ENCODE peak calls at places on chromosomes 1 and 21, in five cellular contexts. One of them, this sample, is unnamed.
A peak's percentile ranks its signal among the peaks of the same experiment; 100 is the strongest.

GRCh38 chr1:89499320-89499719 is 25.3 kb upstream of the LRRC8B start:
- DNase-seq in pancreas: no peak
- DNase-seq in upper lobe of left lung: peak; percentile 75
- DNase-seq in brain microvascular endothelial cell: no peak
- DNase-seq in hepatocyte: no peak
- DNase-seq in this sample: no peak

GRCh38 chr1:13829152-13829769 is 129.3 kb downstream of the PRDM2 start:
- DNase-seq in pancreas: no peak
- DNase-seq in upper lobe of left lung: peak; percentile 51
- DNase-seq in brain microvascular endothelial cell: no peak
- DNase-seq in hepatocyte: no peak
- DNase-seq in this sample: no peak

GRCh38 chr1:217661407-217661806 is 30.3 kb downstream of the SPATA17 start:
- DNase-seq in pancreas: no peak
- DNase-seq in upper lobe of left lung: no peak
- DNase-seq in brain microvascular endothelial cell: no peak
- DNase-seq in hepatocyte: no peak
- DNase-seq in this sample: no peak

GRCh38 chr1:85258536-85259117 is 835 bp downstream of the C1orf52 start:
- DNase-seq in pancreas: no peak
- DNase-seq in upper lobe of left lung: no peak
- DNase-seq in brain microvascular endothelial cell: no peak
- DNase-seq in hepatocyte: no peak
- DNase-seq in this sample: no peak

GRCh38 chr1:149849947-149850360 is 49.4 kb upstream of the BOLA1 start:
- DNase-seq in pancreas: peak; percentile 15
- DNase-seq in upper lobe of left lung: peak; percentile 19
- DNase-seq in brain microvascular endothelial cell: no peak
- DNase-seq in hepatocyte: peak; percentile 7
- DNase-seq in this sample: no peak

GRCh38 chr1:40930174-40930573 is 49.3 kb upstream of the CTPS1 start:
- DNase-seq in pancreas: peak; percentile 53
- DNase-seq in upper lobe of left lung: peak; percentile 23
- DNase-seq in brain microvascular endothelial cell: no peak
- DNase-seq in hepatocyte: no peak
- DNase-seq in this sample: no peak

GRCh38 chr1:41612953-41613352 is 128.5 kb upstream of the EDN2 start:
- DNase-seq in pancreas: no peak
- DNase-seq in upper lobe of left lung: peak; percentile 78
- DNase-seq in brain microvascular endothelial cell: no peak
- DNase-seq in hepatocyte: no peak
- DNase-seq in this sample: no peak

GRCh38 chr1:30450148-30450817 is 273.1 kb downstream of the MATN1 start:
- DNase-seq in pancreas: no peak
- DNase-seq in upper lobe of left lung: no peak
- DNase-seq in brain microvascular endothelial cell: no peak
- DNase-seq in hepatocyte: no peak
- DNase-seq in this sample: no peak

GRCh38 chr1:67755619-67756018 is 70.6 kb downstream of the GADD45A start:
- DNase-seq in pancreas: no peak
- DNase-seq in upper lobe of left lung: no peak
- DNase-seq in brain microvascular endothelial cell: no peak
- DNase-seq in hepatocyte: no peak
- DNase-seq in this sample: no peak

GRCh38 chr1:26537951-26538352 is 8.4 kb downstream of the RPS6KA1 start:
- DNase-seq in pancreas: no peak
- DNase-seq in upper lobe of left lung: peak; percentile 75
- DNase-seq in brain microvascular endothelial cell: peak; percentile 45
- DNase-seq in hepatocyte: peak; percentile 74
- DNase-seq in this sample: no peak

GRCh38 chr1:67691712-67692111 is 6.7 kb downstream of the GADD45A start:
- DNase-seq in pancreas: no peak
- DNase-seq in upper lobe of left lung: no peak
- DNase-seq in brain microvascular endothelial cell: no peak
- DNase-seq in hepatocyte: no peak
- DNase-seq in this sample: no peak

GRCh38 chr1:235093013-235093618 is 35.5 kb downstream of the TOMM20 start:
- DNase-seq in pancreas: no peak
- DNase-seq in upper lobe of left lung: peak; percentile 50
- DNase-seq in brain microvascular endothelial cell: peak; percentile 68
- DNase-seq in hepatocyte: peak; percentile 75
- DNase-seq in this sample: no peak

GRCh38 chr1:3369437-3370076 is 84.9 kb upstream of the ARHGEF16 start:
- DNase-seq in pancreas: no peak
- DNase-seq in upper lobe of left lung: no peak
- DNase-seq in brain microvascular endothelial cell: peak; percentile 89
- DNase-seq in hepatocyte: peak; percentile 77
- DNase-seq in this sample: no peak
- H3K27ac ChIP-seq in pancreas: no peak overlapping the region
- H3K27ac ChIP-seq in upper lobe of left lung: no peak overlapping the region
- H3K27ac ChIP-seq in brain microvascular endothelial cell: no peak overlapping the region
- H3K27ac ChIP-seq in hepatocyte: peak overlapping the region; percentile 34
- H3K27ac ChIP-seq in this sample: no peak overlapping the region

GRCh38 chr21:38811257-38811656 is 5.5 kb downstream of the ETS2 start:
- DNase-seq in pancreas: no peak
- DNase-seq in upper lobe of left lung: no peak
- DNase-seq in brain microvascular endothelial cell: peak; percentile 79
- DNase-seq in hepatocyte: no peak
- DNase-seq in this sample: no peak
- H3K27ac ChIP-seq in pancreas: no peak overlapping the region
- H3K27ac ChIP-seq in upper lobe of left lung: peak overlapping the region; percentile 97
- H3K27ac ChIP-seq in brain microvascular endothelial cell: peak overlapping the region; percentile 52
- H3K27ac ChIP-seq in hepatocyte: peak overlapping the region; percentile 36
- H3K27ac ChIP-seq in this sample: no peak overlapping the region

GRCh38 chr1:22508329-22508728 is 55.0 kb upstream of the EPHA8 start:
- DNase-seq in pancreas: no peak
- DNase-seq in upper lobe of left lung: peak; percentile 60
- DNase-seq in brain microvascular endothelial cell: no peak
- DNase-seq in hepatocyte: no peak
- DNase-seq in this sample: no peak
- H3K27ac ChIP-seq in pancreas: no peak overlapping the region
- H3K27ac ChIP-seq in upper lobe of left lung: no peak overlapping the region
- H3K27ac ChIP-seq in brain microvascular endothelial cell: no peak overlapping the region
- H3K27ac ChIP-seq in hepatocyte: no peak overlapping the region
- H3K27ac ChIP-seq in this sample: no peak overlapping the region

DNA sequence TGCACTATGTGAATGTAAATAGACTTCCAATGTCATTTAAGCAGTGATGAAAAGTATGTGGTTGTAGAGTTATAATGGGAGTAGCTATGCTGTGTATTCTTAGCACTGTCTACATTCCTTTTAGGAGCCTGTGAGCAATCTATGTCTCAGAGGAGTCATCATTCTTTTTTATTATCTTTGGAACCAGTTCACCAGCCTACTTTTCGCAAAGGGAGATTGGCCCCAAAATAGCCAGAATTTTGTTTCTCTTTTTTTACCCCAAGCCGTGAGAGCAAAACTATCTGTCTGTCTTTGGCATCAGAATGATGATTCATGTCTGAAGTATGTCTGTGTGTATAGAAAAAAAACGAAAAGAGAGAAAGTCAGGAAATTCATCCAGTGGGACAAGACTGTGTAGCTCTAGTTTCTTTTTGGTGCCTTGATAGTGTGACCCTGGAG is 44.2 kb downstream of the OSBPL9 start:
- DNase-seq in pancreas: no peak
- DNase-seq in upper lobe of left lung: no peak
- DNase-seq in brain microvascular endothelial cell: peak; percentile 96
- DNase-seq in hepatocyte: peak; percentile 41
- DNase-seq in this sample: no peak
- H3K27ac ChIP-seq in pancreas: no peak overlapping the region
- H3K27ac ChIP-seq in upper lobe of left lung: no peak overlapping the region
- H3K27ac ChIP-seq in brain microvascular endothelial cell: peak overlapping the region; percentile 89
- H3K27ac ChIP-seq in hepatocyte: peak overlapping the region; percentile 59
- H3K27ac ChIP-seq in this sample: no peak overlapping the region

GRCh38 chr1:222543817-222544216 is 4.1 kb downstream of the HHIPL2 start:
- DNase-seq in pancreas: no peak
- DNase-seq in upper lobe of left lung: no peak
- DNase-seq in brain microvascular endothelial cell: no peak
- DNase-seq in hepatocyte: no peak
- DNase-seq in this sample: no peak

GRCh38 chr1:222546091-222546490 is 1.8 kb downstream of the HHIPL2 start:
- DNase-seq in pancreas: no peak
- DNase-seq in upper lobe of left lung: no peak
- DNase-seq in brain microvascular endothelial cell: no peak
- DNase-seq in hepatocyte: no peak
- DNase-seq in this sample: no peak

GRCh38 chr1:222547260-222547614 is 667 bp downstream of the HHIPL2 start:
- DNase-seq in pancreas: no peak
- DNase-seq in upper lobe of left lung: no peak
- DNase-seq in brain microvascular endothelial cell: no peak
- DNase-seq in hepatocyte: no peak
- DNase-seq in this sample: no peak

GRCh38 chr1:222546548-222547259 is 1.2 kb downstream of the HHIPL2 start:
- DNase-seq in pancreas: no peak
- DNase-seq in upper lobe of left lung: no peak
- DNase-seq in brain microvascular endothelial cell: peak; percentile 52
- DNase-seq in hepatocyte: peak; percentile 54
- DNase-seq in this sample: no peak

DNA sequence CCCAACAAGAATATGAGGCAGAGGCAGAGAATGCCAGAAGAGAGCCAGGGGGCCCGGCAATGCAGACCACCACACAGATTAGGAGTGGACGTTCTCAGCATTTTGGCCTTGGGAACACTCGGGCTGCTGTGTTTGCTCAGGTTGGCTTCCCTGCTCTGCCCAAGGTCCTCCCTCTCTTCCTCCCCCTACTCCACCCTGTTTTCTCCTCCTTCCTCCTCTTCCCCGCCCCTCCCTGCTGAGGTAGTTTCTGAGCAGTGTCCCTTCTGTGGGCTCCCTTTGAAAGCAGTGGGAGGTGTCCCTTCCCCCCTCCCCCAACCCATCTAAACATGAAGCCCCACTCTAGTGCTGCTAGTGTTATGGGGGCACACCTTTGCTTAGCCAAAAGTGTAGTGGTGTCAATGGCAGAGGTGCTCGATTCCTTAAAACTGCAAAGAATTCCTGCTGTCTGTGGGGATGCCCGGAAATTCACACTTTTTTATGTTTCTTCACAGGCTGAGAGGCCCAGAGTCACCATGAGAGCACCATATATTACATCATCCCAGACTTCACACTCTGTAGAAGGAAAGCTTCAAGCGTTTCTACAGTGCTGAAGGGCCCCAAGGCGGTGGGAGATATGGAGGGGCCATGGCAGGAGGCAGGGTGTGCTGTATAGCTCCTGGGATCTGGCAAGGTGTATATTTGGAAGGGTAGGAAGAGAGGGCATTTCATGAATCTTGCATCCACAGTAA is at the start of gene HHIPL2:
- DNase-seq in pancreas: no peak
- DNase-seq in upper lobe of left lung: no peak
- DNase-seq in brain microvascular endothelial cell: no peak
- DNase-seq in hepatocyte: no peak
- DNase-seq in this sample: no peak
- H3K27ac ChIP-seq in pancreas: no peak within 1 kb of the TSS
- H3K27ac ChIP-seq in upper lobe of left lung: no peak within 1 kb of the TSS
- H3K27ac ChIP-seq in brain microvascular endothelial cell: no peak within 1 kb of the TSS
- H3K27ac ChIP-seq in hepatocyte: peak within 1 kb of the TSS; percentile 16
- H3K27ac ChIP-seq in this sample: no peak within 1 kb of the TSS

GRCh38 chr1:114756009-114756892 is 1.5 kb downstream of the CSDE1 start:
- DNase-seq in pancreas: no peak
- DNase-seq in upper lobe of left lung: no peak
- DNase-seq in brain microvascular endothelial cell: no peak
- DNase-seq in hepatocyte: no peak
- DNase-seq in this sample: no peak
- H3K27ac ChIP-seq in pancreas: no peak overlapping the region
- H3K27ac ChIP-seq in upper lobe of left lung: peak overlapping the region; percentile 100
- H3K27ac ChIP-seq in brain microvascular endothelial cell: peak overlapping the region; percentile 99
- H3K27ac ChIP-seq in hepatocyte: peak overlapping the region; percentile 99
- H3K27ac ChIP-seq in this sample: peak overlapping the region; percentile 97

GRCh38 chr21:41578083-41578482 is 70.1 kb upstream of the TMPRSS2 start:
- DNase-seq in pancreas: no peak
- DNase-seq in upper lobe of left lung: no peak
- DNase-seq in brain microvascular endothelial cell: no peak
- DNase-seq in hepatocyte: no peak
- DNase-seq in this sample: no peak
- H3K27ac ChIP-seq in pancreas: no peak overlapping the region
- H3K27ac ChIP-seq in upper lobe of left lung: no peak overlapping the region
- H3K27ac ChIP-seq in brain microvascular endothelial cell: no peak overlapping the region
- H3K27ac ChIP-seq in hepatocyte: peak overlapping the region; percentile 97
- H3K27ac ChIP-seq in this sample: no peak overlapping the region

GRCh38 chr1:59690531-59690930 is 124.2 kb upstream of the HOOK1 start:
- DNase-seq in pancreas: no peak
- DNase-seq in upper lobe of left lung: no peak
- DNase-seq in brain microvascular endothelial cell: no peak
- DNase-seq in hepatocyte: no peak
- DNase-seq in this sample: no peak
- H3K27ac ChIP-seq in pancreas: no peak overlapping the region
- H3K27ac ChIP-seq in upper lobe of left lung: no peak overlapping the region
- H3K27ac ChIP-seq in brain microvascular endothelial cell: no peak overlapping the region
- H3K27ac ChIP-seq in hepatocyte: peak overlapping the region; percentile 61
- H3K27ac ChIP-seq in this sample: no peak overlapping the region

GRCh38 chr1:109256085-109256484 is 6.7 kb downstream of the CELSR2 start:
- DNase-seq in pancreas: no peak
- DNase-seq in upper lobe of left lung: no peak
- DNase-seq in brain microvascular endothelial cell: no peak
- DNase-seq in hepatocyte: no peak
- DNase-seq in this sample: no peak

GRCh38 chr1:109255097-109255651 is 5.8 kb downstream of the CELSR2 start:
- DNase-seq in pancreas: no peak
- DNase-seq in upper lobe of left lung: no peak
- DNase-seq in brain microvascular endothelial cell: no peak
- DNase-seq in hepatocyte: no peak
- DNase-seq in this sample: peak; percentile 13

GRCh38 chr1:109256971-109257681 is 7.8 kb downstream of the CELSR2 start:
- DNase-seq in pancreas: no peak
- DNase-seq in upper lobe of left lung: no peak
- DNase-seq in brain microvascular endothelial cell: no peak
- DNase-seq in hepatocyte: no peak
- DNase-seq in this sample: no peak

GRCh38 chr1:109254621-109255096 is 5.3 kb downstream of the CELSR2 start:
- DNase-seq in pancreas: no peak
- DNase-seq in upper lobe of left lung: peak; percentile 55
- DNase-seq in brain microvascular endothelial cell: no peak
- DNase-seq in hepatocyte: no peak
- DNase-seq in this sample: no peak

GRCh38 chr1:109255673-109256072 is 6.3 kb downstream of the CELSR2 start:
- DNase-seq in pancreas: no peak
- DNase-seq in upper lobe of left lung: no peak
- DNase-seq in brain microvascular endothelial cell: no peak
- DNase-seq in hepatocyte: no peak
- DNase-seq in this sample: no peak
- H3K27ac ChIP-seq in pancreas: no peak overlapping the region
- H3K27ac ChIP-seq in upper lobe of left lung: no peak overlapping the region
- H3K27ac ChIP-seq in brain microvascular endothelial cell: no peak overlapping the region
- H3K27ac ChIP-seq in hepatocyte: no peak overlapping the region
- H3K27ac ChIP-seq in this sample: no peak overlapping the region